ENCODE peak calls at places on chromosomes 5 and 9, in seven cellular contexts. One of them, this sample, is unnamed.

GRCh38 chr5:142636093-142636492 is 49.8 kb downstream of the FGF1 start:
- DNase-seq in heart left ventricle: no peak
- DNase-seq in fibroblast of mammary gland: no peak
- DNase-seq in lung: no peak
- DNase-seq in stomach: no peak
- DNase-seq in fibroblast of the aortic adventitia: no peak
- DNase-seq in endothelial cell: no peak
- DNase-seq in this sample: no peak

GRCh38 chr5:59079622-59080620 is 497.0 kb downstream of the RAB3C start:
- DNase-seq in heart left ventricle: no peak
- DNase-seq in stomach: no peak
- DNase-seq in lung: no peak
- DNase-seq in endothelial cell: no peak
- DNase-seq in fibroblast of mammary gland: peak
- DNase-seq in fibroblast of the aortic adventitia: peak
- DNase-seq in this sample: no peak

GRCh38 chr5:65721775-65722574 is at the start of the genes NLN and SGTB:
- DNase-seq in stomach: peak
- DNase-seq in fibroblast of the aortic adventitia: peak
- DNase-seq in heart left ventricle: peak
- DNase-seq in lung: peak
- DNase-seq in fibroblast of mammary gland: peak
- DNase-seq in endothelial cell: peak
- DNase-seq in this sample: peak

GRCh38 chr5:27158775-27159174 is 120.4 kb upstream of the CDH9 start:
- DNase-seq in stomach: no peak
- DNase-seq in heart left ventricle: no peak
- DNase-seq in lung: no peak
- DNase-seq in fibroblast of mammary gland: peak
- DNase-seq in endothelial cell: no peak
- DNase-seq in fibroblast of the aortic adventitia: peak
- DNase-seq in this sample: no peak

GRCh38 chr5:122775713-122776084 is 819 bp downstream of the SNX2 start:
- DNase-seq in endothelial cell: no peak
- DNase-seq in heart left ventricle: no peak
- DNase-seq in fibroblast of mammary gland: peak
- DNase-seq in fibroblast of the aortic adventitia: peak
- DNase-seq in stomach: no peak
- DNase-seq in lung: no peak
- DNase-seq in this sample: no peak

GRCh38 chr9:123365287-123365880 is 9.4 kb downstream of the CRB2 start:
- DNase-seq in fibroblast of the aortic adventitia: no peak
- DNase-seq in heart left ventricle: no peak
- DNase-seq in fibroblast of mammary gland: no peak
- DNase-seq in endothelial cell: no peak
- DNase-seq in stomach: no peak
- DNase-seq in lung: no peak
- DNase-seq in this sample: no peak

GRCh38 chr5:6804766-6805165 is 91.5 kb downstream of the TENT4A start:
- DNase-seq in heart left ventricle: no peak
- DNase-seq in stomach: no peak
- DNase-seq in fibroblast of the aortic adventitia: peak
- DNase-seq in lung: no peak
- DNase-seq in fibroblast of mammary gland: peak
- DNase-seq in endothelial cell: no peak
- DNase-seq in this sample: no peak

GRCh38 chr5:151896041-151896691 is 28.5 kb downstream of the GLRA1 start:
- DNase-seq in fibroblast of the aortic adventitia: peak
- DNase-seq in fibroblast of mammary gland: peak
- DNase-seq in lung: no peak
- DNase-seq in endothelial cell: no peak
- DNase-seq in stomach: no peak
- DNase-seq in heart left ventricle: no peak
- DNase-seq in this sample: no peak

GRCh38 chr9:114459464-114459863 is 45.8 kb downstream of the WHRN start:
- DNase-seq in endothelial cell: no peak
- DNase-seq in lung: no peak
- DNase-seq in fibroblast of mammary gland: no peak
- DNase-seq in heart left ventricle: no peak
- DNase-seq in fibroblast of the aortic adventitia: no peak
- DNase-seq in stomach: no peak
- DNase-seq in this sample: no peak

GRCh38 chr9:137044502-137045177 is 1.3 kb downstream of the NPDC1 start:
- DNase-seq in stomach: peak
- DNase-seq in fibroblast of the aortic adventitia: no peak
- DNase-seq in heart left ventricle: no peak
- DNase-seq in endothelial cell: no peak
- DNase-seq in fibroblast of mammary gland: no peak
- DNase-seq in lung: no peak
- DNase-seq in this sample: no peak

GRCh38 chr5:143425835-143426234 is 22.3 kb upstream of the NR3C1 start:
- DNase-seq in stomach: no peak
- DNase-seq in fibroblast of mammary gland: no peak
- DNase-seq in heart left ventricle: no peak
- DNase-seq in fibroblast of the aortic adventitia: no peak
- DNase-seq in lung: no peak
- DNase-seq in endothelial cell: no peak
- DNase-seq in this sample: no peak

GRCh38 chr5:3201121-3201520 is 394.5 kb upstream of the IRX1 start:
- DNase-seq in endothelial cell: no peak
- DNase-seq in lung: no peak
- DNase-seq in fibroblast of the aortic adventitia: no peak
- DNase-seq in heart left ventricle: no peak
- DNase-seq in stomach: no peak
- DNase-seq in fibroblast of mammary gland: no peak
- DNase-seq in this sample: no peak

GRCh38 chr9:93620041-93620506 is 43.7 kb downstream of the PHF2 start:
- DNase-seq in endothelial cell: no peak
- DNase-seq in stomach: no peak
- DNase-seq in heart left ventricle: no peak
- DNase-seq in lung: peak
- DNase-seq in fibroblast of the aortic adventitia: no peak
- DNase-seq in fibroblast of mammary gland: no peak
- DNase-seq in this sample: no peak

GRCh38 chr5:173884402-173885053 is 3.6 kb upstream of the CPEB4 start:
- DNase-seq in endothelial cell: no peak
- DNase-seq in heart left ventricle: no peak
- DNase-seq in fibroblast of mammary gland: no peak
- DNase-seq in lung: no peak
- DNase-seq in fibroblast of the aortic adventitia: no peak
- DNase-seq in stomach: peak
- DNase-seq in this sample: no peak

GRCh38 chr5:173881811-173882575 is 6.2 kb upstream of the CPEB4 start:
- DNase-seq in fibroblast of mammary gland: peak
- DNase-seq in endothelial cell: no peak
- DNase-seq in lung: no peak
- DNase-seq in fibroblast of the aortic adventitia: no peak
- DNase-seq in heart left ventricle: no peak
- DNase-seq in stomach: no peak
- DNase-seq in this sample: no peak

GRCh38 chr5:173883347-173883924 is 4.7 kb upstream of the CPEB4 start:
- DNase-seq in fibroblast of the aortic adventitia: no peak
- DNase-seq in endothelial cell: no peak
- DNase-seq in heart left ventricle: no peak
- DNase-seq in stomach: no peak
- DNase-seq in lung: no peak
- DNase-seq in fibroblast of mammary gland: no peak
- DNase-seq in this sample: no peak

GRCh38 chr5:173880306-173880985 is 7.7 kb upstream of the CPEB4 start:
- DNase-seq in fibroblast of the aortic adventitia: peak
- DNase-seq in lung: no peak
- DNase-seq in stomach: no peak
- DNase-seq in endothelial cell: no peak
- DNase-seq in heart left ventricle: no peak
- DNase-seq in fibroblast of mammary gland: peak
- DNase-seq in this sample: no peak

DNA sequence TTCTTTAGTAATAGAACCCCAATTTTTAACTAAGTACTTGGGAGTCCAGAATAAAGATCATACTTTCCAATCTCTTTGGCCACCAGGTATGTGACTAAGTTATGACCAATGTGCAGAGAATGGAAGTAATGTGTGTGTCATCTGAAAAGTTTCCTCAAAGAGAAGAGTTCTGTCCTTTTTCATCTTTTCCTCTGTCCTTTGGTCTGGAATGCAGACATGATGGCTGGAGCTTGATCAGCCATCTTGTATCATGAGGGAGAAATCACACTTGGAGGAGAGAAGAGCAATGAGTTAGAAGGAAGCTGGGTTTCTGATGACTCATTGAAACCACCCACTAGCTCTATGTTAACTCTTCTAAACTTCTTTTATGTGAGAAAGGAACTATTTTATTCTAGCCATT is 5.5 kb upstream of the CPEB4 start:
- DNase-seq in fibroblast of the aortic adventitia: no peak
- DNase-seq in stomach: no peak
- DNase-seq in lung: no peak
- DNase-seq in fibroblast of mammary gland: peak
- DNase-seq in endothelial cell: no peak
- DNase-seq in heart left ventricle: no peak
- DNase-seq in this sample: no peak
- TF ChIP-seq CTCF in fibroblast of the aortic adventitia: no peak
- TF ChIP-seq CTCF in stomach: no peak
- TF ChIP-seq CTCF in lung: no peak
- TF ChIP-seq CTCF in fibroblast of mammary gland: no peak
- TF ChIP-seq CTCF in endothelial cell: no peak
- TF ChIP-seq CTCF in heart left ventricle: no peak
- TF ChIP-seq CTCF in this sample: no peak

GRCh38 chr5:134177197-134178171 is 734 bp upstream of the SKP1 start:
- DNase-seq in endothelial cell: peak
- DNase-seq in lung: peak
- DNase-seq in fibroblast of the aortic adventitia: peak
- DNase-seq in fibroblast of mammary gland: peak
- DNase-seq in stomach: peak
- DNase-seq in heart left ventricle: peak
- DNase-seq in this sample: peak
- TF ChIP-seq CTCF in endothelial cell: no peak
- TF ChIP-seq CTCF in lung: no peak
- TF ChIP-seq CTCF in fibroblast of the aortic adventitia: no peak
- TF ChIP-seq CTCF in fibroblast of mammary gland: no peak
- TF ChIP-seq CTCF in stomach: no peak
- TF ChIP-seq CTCF in heart left ventricle: no peak
- TF ChIP-seq CTCF in this sample: no peak

DNA sequence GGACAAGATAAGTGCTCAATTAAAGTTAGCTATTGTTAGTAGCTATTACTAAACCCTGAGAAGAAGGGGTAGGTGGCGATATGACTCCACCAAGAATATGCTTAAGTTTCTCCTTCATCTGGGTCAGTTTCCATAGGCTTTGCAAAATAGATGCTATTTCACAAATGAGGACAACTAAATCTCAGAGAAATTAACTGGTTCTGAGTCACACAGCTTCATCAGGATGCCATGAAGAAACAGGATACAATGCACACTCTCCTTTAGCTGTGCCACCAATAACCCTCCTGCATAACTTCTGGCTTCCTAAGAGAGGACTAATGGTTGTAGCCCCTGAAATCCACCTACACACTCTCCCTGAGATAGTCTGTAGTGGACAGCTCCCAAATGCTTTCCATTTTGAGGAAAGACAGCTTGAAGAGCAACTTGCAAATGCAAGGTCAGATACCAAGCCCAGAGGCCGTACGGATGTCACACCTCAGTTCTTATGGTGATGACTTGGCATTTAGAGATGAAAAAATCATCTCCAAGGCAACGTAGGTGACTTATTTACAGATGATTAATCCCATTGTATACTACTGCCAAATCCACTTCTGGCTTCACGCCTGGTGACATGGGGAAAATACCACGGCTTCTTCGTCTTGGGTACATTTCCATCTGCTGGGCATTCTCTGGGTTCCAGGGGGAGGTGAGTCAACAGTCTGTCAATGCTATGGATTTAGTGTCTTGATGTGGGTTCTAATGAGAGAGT is 251.4 kb upstream of the IL12B start:
- DNase-seq in endothelial cell: no peak
- DNase-seq in fibroblast of mammary gland: peak
- DNase-seq in lung: peak
- DNase-seq in heart left ventricle: peak
- DNase-seq in fibroblast of the aortic adventitia: peak
- DNase-seq in stomach: no peak
- DNase-seq in this sample: no peak
- TF ChIP-seq CTCF in endothelial cell: no peak
- TF ChIP-seq CTCF in fibroblast of mammary gland: peak
- TF ChIP-seq CTCF in lung: no peak
- TF ChIP-seq CTCF in heart left ventricle: no peak
- TF ChIP-seq CTCF in fibroblast of the aortic adventitia: peak
- TF ChIP-seq CTCF in stomach: no peak
- TF ChIP-seq CTCF in this sample: no peak

DNA sequence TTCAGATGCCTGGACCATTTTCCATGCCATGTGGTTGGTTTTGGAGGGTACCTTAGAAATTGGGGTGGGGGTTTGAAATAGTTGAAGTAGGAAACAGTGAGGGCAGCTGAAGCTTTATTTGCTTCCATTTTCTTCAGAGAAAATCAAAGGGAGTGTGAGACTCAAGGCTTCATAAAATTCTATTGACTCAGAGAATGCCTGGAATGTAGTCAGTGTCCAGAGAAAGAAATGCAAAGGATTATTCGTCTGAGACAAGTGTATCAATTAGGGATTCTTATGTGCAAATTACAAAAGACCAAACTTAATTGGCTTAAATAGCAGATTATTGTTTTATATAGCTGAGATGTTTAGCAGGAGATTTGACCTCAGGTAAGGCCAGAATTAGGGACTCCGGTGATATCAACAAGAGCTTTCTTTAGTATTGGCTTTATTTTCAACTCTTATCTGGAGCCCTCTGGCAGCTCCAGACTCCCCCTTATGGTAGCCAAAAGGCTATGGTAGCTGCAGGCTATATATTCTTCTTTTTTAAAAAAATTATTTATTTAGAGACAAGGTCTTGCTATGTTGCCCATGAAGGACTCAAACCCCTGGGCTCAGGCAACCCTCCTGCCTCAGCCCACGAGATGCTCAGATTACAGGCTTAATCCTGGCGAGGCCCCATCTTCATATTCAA is 38.9 kb downstream of the PTTG1 start:
- DNase-seq in stomach: no peak
- DNase-seq in fibroblast of mammary gland: no peak
- DNase-seq in endothelial cell: no peak
- DNase-seq in fibroblast of the aortic adventitia: peak
- DNase-seq in heart left ventricle: no peak
- DNase-seq in lung: no peak
- DNase-seq in this sample: no peak
- TF ChIP-seq CTCF in stomach: no peak
- TF ChIP-seq CTCF in fibroblast of mammary gland: peak
- TF ChIP-seq CTCF in endothelial cell: no peak
- TF ChIP-seq CTCF in fibroblast of the aortic adventitia: peak
- TF ChIP-seq CTCF in heart left ventricle: no peak
- TF ChIP-seq CTCF in lung: no peak
- TF ChIP-seq CTCF in this sample: no peak

GRCh38 chr9:90909747-90910283 is 108.2 kb downstream of the SYK start:
- DNase-seq in endothelial cell: no peak
- DNase-seq in heart left ventricle: no peak
- DNase-seq in fibroblast of mammary gland: no peak
- DNase-seq in fibroblast of the aortic adventitia: no peak
- DNase-seq in stomach: no peak
- DNase-seq in lung: no peak
- DNase-seq in this sample: no peak
- TF ChIP-seq CTCF in endothelial cell: no peak
- TF ChIP-seq CTCF in heart left ventricle: no peak
- TF ChIP-seq CTCF in fibroblast of mammary gland: no peak
- TF ChIP-seq CTCF in fibroblast of the aortic adventitia: no peak
- TF ChIP-seq CTCF in stomach: no peak
- TF ChIP-seq CTCF in lung: no peak
- TF ChIP-seq CTCF in this sample: no peak